ENCODE peak calls at places on chromosomes 13 and 19, in six cellular contexts. R is tibial artery, S is BJ, E is GM12864, I is thoracic aorta, X is ovary. K is an unnamed sample.

GRCh38 chr13:63449549-63449948 is 2033.9 kb upstream of the PCDH20 start:
- DNase-seq in R (no peak), S (no peak), E (no peak), I (no peak), X (no peak), K (no peak)

GRCh38 chr13:25625361-25625760 is 253.6 kb downstream of the ATP8A2 start:
- DNase-seq in R (no peak), S (no peak), E (no peak), I (no peak), X (no peak), K (no peak)

GRCh38 chr19:1855040-1855827 is 7.0 kb upstream of the REXO1 start:
- DNase-seq in R (peak; percentile 90), S (peak; percentile 57), E (peak; percentile 55), I (no peak), X (peak; percentile 70), K (peak; percentile 98)

GRCh38 chr13:27667946-27668345 is 46.3 kb downstream of the POLR1D start:
- DNase-seq in R (no peak), S (no peak), E (no peak), I (no peak), X (no peak), K (no peak)

GRCh38 chr19:2273356-2274184 is 8.4 kb downstream of the PEAK3 start:
- DNase-seq in R (peak; percentile 81), S (no peak), E (peak; percentile 68), I (no peak), X (peak; percentile 75), K (no peak)

GRCh38 chr13:32503727-32504126 is 34.9 kb downstream of the N4BP2L2 start:
- DNase-seq in R (no peak), S (no peak), E (no peak), I (no peak), X (peak; percentile 77), K (no peak)

GRCh38 chr19:45670670-45671453 is 2.8 kb downstream of the GIPR start:
- DNase-seq in R (no peak), S (no peak), E (no peak), I (no peak), X (peak; percentile 29), K (no peak)

GRCh38 chr13:76813874-76814273 is 72.3 kb downstream of the KCTD12 start:
- DNase-seq in R (no peak), S (no peak), E (no peak), I (no peak), X (no peak), K (no peak)

GRCh38 chr13:50386527-50387123 is 371.4 kb downstream of the KCNRG start:
- DNase-seq in R (no peak), S (peak; percentile 52), E (no peak), I (no peak), X (no peak), K (peak; percentile 19)

GRCh38 chr19:45251452-45252354 is 632 bp downstream of the MARK4 start:
- DNase-seq in R (no peak), S (no peak), E (no peak), I (no peak), X (peak; percentile 36), K (no peak)

GRCh38 chr19:47663911-47664771 is 49.1 kb upstream of the EHD2 start:
- DNase-seq in R (peak; percentile 90), S (peak; percentile 94), E (no peak), I (peak; percentile 68), X (peak; percentile 88), K (peak; percentile 94)

GRCh38 chr13:83229574-83230300 is 652.5 kb downstream of the SLITRK1 start:
- DNase-seq in R (no peak), S (no peak), E (no peak), I (no peak), X (no peak), K (no peak)

GRCh38 chr19:2609389-2610116 is 92.9 kb downstream of the GNG7 start:
- DNase-seq in R (no peak), S (no peak), E (no peak), I (no peak), X (no peak), K (no peak)

GRCh38 chr19:45079063-45079910 is at the start of gene GEMIN7:
- DNase-seq in R (peak; percentile 76), S (no peak), E (no peak), I (no peak), X (peak; percentile 67), K (no peak)

GRCh38 chr13:41694902-41695301 is 237.6 kb downstream of the RGCC start:
- DNase-seq in R (peak; percentile 78), S (peak; percentile 95), E (no peak), I (peak; percentile 34), X (peak; percentile 73), K (no peak)

GRCh38 chr13:105735269-105735668 is 800.2 kb downstream of the EFNB2 start:
- DNase-seq in R (no peak), S (no peak), E (no peak), I (no peak), X (no peak), K (no peak)

GRCh38 chr19:2602391-2603181 is 99.9 kb downstream of the GNG7 start:
- DNase-seq in R (peak; percentile 98), S (peak; percentile 97), E (no peak), I (peak; percentile 76), X (peak; percentile 88), K (peak; percentile 97)

GRCh38 chr19:9877775-9878510 is 42.8 kb downstream of the PIN1 start:
- DNase-seq in R (no peak), S (peak; percentile 7), E (no peak), I (no peak), X (no peak), K (no peak)

GRCh38 chr13:99383511-99383921 is 76.3 kb upstream of the GPR183 start:
- DNase-seq in R (no peak), S (no peak), E (no peak), I (no peak), X (no peak), K (no peak)

GRCh38 chr19:16325671-16326400 is 1.2 kb downstream of the KLF2 start:
- DNase-seq in R (peak; percentile 78), S (no peak), E (no peak), I (no peak), X (peak; percentile 66), K (no peak)

GRCh38 chr19:1073956-1074511 is 7.1 kb downstream of the ARHGAP45 start:
- DNase-seq in R (no peak), S (no peak), E (no peak), I (no peak), X (no peak), K (no peak)

GRCh38 chr13:48576448-48576993 is 43.6 kb upstream of the RCBTB2 start:
- DNase-seq in R (no peak), S (no peak), E (no peak), I (no peak), X (no peak), K (peak; percentile 39)

GRCh38 chr19:10961763-10962536 is 1.1 kb downstream of the SMARCA4 start:
- DNase-seq in R (no peak), S (no peak), E (no peak), I (no peak), X (no peak), K (no peak)

GRCh38 chr19:1027020-1027952 is 878 bp downstream of the CNN2 start:
- DNase-seq in R (no peak), S (no peak), E (no peak), I (no peak), X (no peak), K (no peak)

GRCh38 chr13:97913206-97913605 is 40.3 kb upstream of the IPO5 start:
- DNase-seq in R (no peak), S (no peak), E (no peak), I (no peak), X (no peak), K (no peak)

GRCh38 chr13:97914537-97914936 is 38.9 kb upstream of the IPO5 start:
- DNase-seq in R (no peak), S (no peak), E (no peak), I (no peak), X (no peak), K (no peak)

GRCh38 chr13:97912139-97912535 is 41.3 kb upstream of the IPO5 start:
- DNase-seq in R (no peak), S (no peak), E (no peak), I (no peak), X (no peak), K (no peak)

GRCh38 chr13:97911311-97912138 is 42.0 kb upstream of the IPO5 start:
- DNase-seq in R (no peak), S (no peak), E (peak; percentile 3), I (no peak), X (no peak), K (no peak)
- TF ChIP-seq CTCF in R (no peak), S (peak; percentile 36), E (peak; percentile 60), I (no peak), X (no peak), K (peak; percentile 32)

GRCh38 chr13:86795858-86796257 is 875.3 kb upstream of the SLITRK5 start:
- DNase-seq in R (no peak), S (no peak), E (no peak), I (no peak), X (no peak), K (no peak)

GRCh38 chr13:86788624-86789023 is 882.5 kb upstream of the SLITRK5 start:
- DNase-seq in R (no peak), S (no peak), E (no peak), I (no peak), X (no peak), K (no peak)

DNA sequence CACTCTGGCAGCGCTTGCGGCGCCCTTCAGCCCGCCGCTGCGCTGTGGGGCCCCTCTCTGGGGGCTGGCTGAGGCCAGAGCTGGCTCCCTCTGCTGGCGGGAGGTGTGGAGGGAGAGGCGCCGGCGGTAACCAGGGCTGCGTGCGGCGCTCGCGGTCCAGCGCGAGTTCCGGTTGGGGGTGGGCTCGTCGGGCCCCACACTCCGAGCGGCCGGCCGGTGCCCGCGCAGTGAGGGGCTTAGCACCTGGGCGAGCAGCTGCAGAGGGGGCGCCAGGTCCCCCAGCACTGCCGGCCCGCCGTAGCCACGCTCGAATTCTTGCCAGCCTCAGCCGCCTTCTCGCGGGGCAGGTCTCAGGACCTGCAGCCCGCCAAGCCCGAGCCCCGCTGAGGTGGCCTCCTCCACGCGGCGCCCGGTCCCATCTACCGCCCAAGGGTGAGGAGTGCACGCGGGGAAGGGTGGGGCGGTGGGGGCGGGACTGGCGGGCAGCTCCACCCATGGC is 879.0 kb upstream of the SLITRK5 start:
- DNase-seq in R (no peak), S (no peak), E (no peak), I (no peak), X (no peak), K (no peak)
- TF ChIP-seq CTCF in R (no peak), S (no peak), E (no peak), I (no peak), X (no peak), K (no peak)

GRCh38 chr19:14563989-14564650 is 7.7 kb downstream of the NDUFB7 start:
- DNase-seq in R (no peak), S (no peak), E (no peak), I (no peak), X (no peak), K (no peak)

GRCh38 chr19:14561249-14561648 is 10.6 kb downstream of the NDUFB7 start:
- DNase-seq in R (no peak), S (no peak), E (no peak), I (no peak), X (no peak), K (no peak)

GRCh38 chr19:14561832-14562351 is 10.0 kb downstream of the NDUFB7 start:
- DNase-seq in R (peak; percentile 86), S (no peak), E (no peak), I (no peak), X (no peak), K (no peak)

GRCh38 chr19:14563590-14563926 is 8.3 kb downstream of the NDUFB7 start:
- DNase-seq in R (no peak), S (no peak), E (no peak), I (no peak), X (no peak), K (no peak)

GRCh38 chr19:14562660-14563589 is 8.9 kb downstream of the NDUFB7 start:
- DNase-seq in R (no peak), S (no peak), E (no peak), I (no peak), X (no peak), K (no peak)
- TF ChIP-seq CTCF in R (no peak), S (no peak), E (no peak), I (no peak), X (no peak), K (no peak)

GRCh38 chr19:34555447-34555846 is 73.9 kb downstream of the WTIP start:
- DNase-seq in R (no peak), S (no peak), E (no peak), I (no peak), X (no peak), K (no peak)
- TF ChIP-seq CTCF in R (peak; percentile 9), S (peak; percentile 29), E (peak; percentile 37), I (no peak), X (no peak), K (no peak)